ENCODE peak calls at places on chromosome 2, in seven cellular contexts. P is A549, Q is H1, A is transverse colon, O is Peyer's patch, W is K562, I is adrenal gland. R is an unnamed sample. For H3K4me1, the result is how much of the 10 kb centered on the place peaks cover.

GRCh38 chr2:54772110-54772509 is 48.6 kb downstream of the EML6 start:
- DNase-seq in P (no peak), Q (no peak), A (no peak), O (no peak), W (no peak), I (no peak), R (no peak)

GRCh38 chr2:18194161-18194560 is 315.7 kb downstream of the KCNS3 start:
- DNase-seq in P (no peak), Q (no peak), A (no peak), O (no peak), W (no peak), I (peak), R (no peak)

GRCh38 chr2:9296559-9296958 is 89.9 kb downstream of the ASAP2 start:
- DNase-seq in P (no peak), Q (no peak), A (no peak), O (no peak), W (no peak), I (no peak), R (no peak)

GRCh38 chr2:205495819-205496218 is 186.5 kb upstream of the NRP2 start:
- DNase-seq in P (no peak), Q (no peak), A (no peak), O (no peak), W (no peak), I (no peak), R (no peak)

GRCh38 chr2:74391580-74392448 is 11.7 kb upstream of the DCTN1 start:
- DNase-seq in P (peak), Q (peak), A (peak), O (peak), W (peak), I (peak), R (peak)

GRCh38 chr2:28979041-28979440 is 2.1 kb upstream of the TOGARAM2 start:
- DNase-seq in P (no peak), Q (no peak), A (no peak), O (no peak), W (no peak), I (no peak), R (no peak)

GRCh38 chr2:10891391-10891790 is 20.3 kb upstream of the KCNF1 start:
- DNase-seq in P (no peak), Q (no peak), A (no peak), O (no peak), W (no peak), I (no peak), R (no peak)

GRCh38 chr2:25340340-25340886 is 1.3 kb downstream of the DNMT3A start:
- DNase-seq in P (no peak), Q (no peak), A (peak), O (no peak), W (peak), I (peak), R (peak)

GRCh38 chr2:225120175-225120574 is 77.9 kb upstream of the DOCK10 start:
- DNase-seq in P (peak), Q (no peak), A (no peak), O (no peak), W (no peak), I (no peak), R (no peak)

GRCh38 chr2:228767196-228767595 is 503.9 kb downstream of the PID1 start:
- DNase-seq in P (no peak), Q (no peak), A (no peak), O (no peak), W (no peak), I (no peak), R (no peak)

GRCh38 chr2:10144771-10145518 is 22.4 kb downstream of the RRM2 start:
- DNase-seq in P (no peak), Q (no peak), A (no peak), O (no peak), W (no peak), I (no peak), R (peak)

GRCh38 chr2:58650781-58651180 is 409.7 kb upstream of the FANCL start:
- DNase-seq in P (no peak), Q (no peak), A (no peak), O (no peak), W (no peak), I (no peak), R (no peak)

GRCh38 chr2:191178806-191179514 is 28.2 kb upstream of the STAT4 start:
- DNase-seq in P (no peak), Q (no peak), A (no peak), O (no peak), W (no peak), I (no peak), R (no peak)

GRCh38 chr2:158733430-158733755 is 61.7 kb upstream of the DAPL1 start:
- DNase-seq in P (no peak), Q (no peak), A (no peak), O (no peak), W (no peak), I (no peak), R (no peak)

GRCh38 chr2:169141713-169142352 is 72.5 kb downstream of the DHRS9 start:
- DNase-seq in P (peak), Q (peak), A (peak), O (no peak), W (peak), I (peak), R (no peak)

GRCh38 chr2:15058015-15058414 is 425.5 kb downstream of the LRATD1 start:
- DNase-seq in P (no peak), Q (no peak), A (no peak), O (no peak), W (peak), I (no peak), R (no peak)

GRCh38 chr2:74835831-74836674 is 2.1 kb downstream of the HK2 start:
- DNase-seq in P (peak), Q (no peak), A (no peak), O (no peak), W (peak), I (no peak), R (no peak)

GRCh38 chr2:45337396-45337795 is 273.7 kb downstream of the SRBD1 start:
- DNase-seq in P (no peak), Q (no peak), A (no peak), O (no peak), W (no peak), I (no peak), R (no peak)

GRCh38 chr2:177602611-177603164 is 210.1 kb downstream of the AGPS start:
- DNase-seq in P (peak), Q (no peak), A (no peak), O (no peak), W (no peak), I (no peak), R (no peak)

GRCh38 chr2:145022671-145023330 is 502.9 kb upstream of the ZEB2 start:
- DNase-seq in P (peak), Q (no peak), A (no peak), O (no peak), W (no peak), I (no peak), R (no peak)

GRCh38 chr2:54471221-54471711 is 15.1 kb downstream of the SPTBN1 start:
- DNase-seq in P (peak), Q (no peak), A (no peak), O (no peak), W (no peak), I (peak), R (no peak)

GRCh38 chr2:196268538-196269338 is 97.4 kb upstream of the STK17B start:
- DNase-seq in P (no peak), Q (no peak), A (peak), O (no peak), W (no peak), I (no peak), R (no peak)

GRCh38 chr2:228841877-228842276 is 429.2 kb downstream of the PID1 start:
- DNase-seq in P (no peak), Q (no peak), A (no peak), O (no peak), W (no peak), I (no peak), R (no peak)

GRCh38 chr2:162710282-162710891 is 128.2 kb downstream of the KCNH7 start:
- DNase-seq in P (no peak), Q (no peak), A (peak), O (no peak), W (no peak), I (no peak), R (no peak)

GRCh38 chr2:16060936-16061338 is 120.6 kb downstream of the MYCN start:
- DNase-seq in P (no peak), Q (no peak), A (no peak), O (no peak), W (no peak), I (no peak), R (no peak)

GRCh38 chr2:8475349-8476045 is 206.4 kb upstream of the ID2 start:
- DNase-seq in P (no peak), Q (no peak), A (no peak), O (no peak), W (no peak), I (no peak), R (no peak)

GRCh38 chr2:191051177-191051576 is 37.2 kb upstream of the STAT1 start:
- DNase-seq in P (no peak), Q (no peak), A (no peak), O (no peak), W (no peak), I (no peak), R (no peak)

GRCh38 chr2:227509824-227510619 is 38.1 kb downstream of the AGFG1 start:
- DNase-seq in P (no peak), Q (no peak), A (no peak), O (no peak), W (peak), I (no peak), R (no peak)

GRCh38 chr2:107801498-107801897 is 25.2 kb upstream of the RGPD4 start:
- DNase-seq in P (no peak), Q (no peak), A (no peak), O (no peak), W (no peak), I (no peak), R (no peak)

GRCh38 chr2:120175000-120175581 is 48.1 kb downstream of the TMEM185B start:
- DNase-seq in P (peak), Q (no peak), A (no peak), O (no peak), W (peak), I (peak), R (peak)

GRCh38 chr2:25286025-25286400 is 55.7 kb downstream of the DNMT3A start:
- DNase-seq in P (no peak), Q (no peak), A (peak), O (no peak), W (no peak), I (no peak), R (no peak)

GRCh38 chr2:207214446-207214845 is 48.7 kb upstream of the KLF7 start:
- DNase-seq in P (no peak), Q (no peak), A (no peak), O (no peak), W (no peak), I (no peak), R (no peak)

GRCh38 chr2:29165362-29166236 is 50.4 kb downstream of the CLIP4 start:
- DNase-seq in P (no peak), Q (no peak), A (no peak), O (no peak), W (peak), I (no peak), R (no peak)

GRCh38 chr2:4340536-4340935 is 637.2 kb downstream of the DCDC2C start:
- DNase-seq in P (no peak), Q (no peak), A (no peak), O (no peak), W (no peak), I (no peak), R (no peak)

GRCh38 chr2:113896791-113897190 is 6.9 kb downstream of the ACTR3 start:
- DNase-seq in P (no peak), Q (no peak), A (no peak), O (no peak), W (no peak), I (no peak), R (no peak)

GRCh38 chr2:37488911-37489310 is 144.5 kb downstream of the QPCT start:
- DNase-seq in P (no peak), Q (no peak), A (no peak), O (no peak), W (no peak), I (no peak), R (no peak)

GRCh38 chr2:45964945-45965344 is 313.5 kb downstream of the PRKCE start:
- DNase-seq in P (no peak), Q (no peak), A (no peak), O (no peak), W (no peak), I (no peak), R (no peak)

GRCh38 chr2:207465894-207466293 is 63.9 kb upstream of the CREB1 start:
- DNase-seq in P (no peak), Q (no peak), A (no peak), O (no peak), W (no peak), I (no peak), R (no peak)

GRCh38 chr2:44676379-44676778 is 265.1 kb upstream of the SIX3 start:
- DNase-seq in P (no peak), Q (no peak), A (no peak), O (no peak), W (no peak), I (no peak), R (no peak)

GRCh38 chr2:27412419-27413152 is 3.2 kb upstream of the PPM1G start:
- DNase-seq in P (no peak), Q (no peak), A (no peak), O (no peak), W (no peak), I (no peak), R (no peak)

GRCh38 chr2:27408601-27409320 is 630 bp downstream of the PPM1G start:
- DNase-seq in P (peak), Q (no peak), A (peak), O (no peak), W (peak), I (peak), R (no peak)

GRCh38 chr2:27409321-27410073 is at the start of gene PPM1G:
- DNase-seq in P (peak), Q (peak), A (peak), O (peak), W (peak), I (peak), R (peak)

DNA sequence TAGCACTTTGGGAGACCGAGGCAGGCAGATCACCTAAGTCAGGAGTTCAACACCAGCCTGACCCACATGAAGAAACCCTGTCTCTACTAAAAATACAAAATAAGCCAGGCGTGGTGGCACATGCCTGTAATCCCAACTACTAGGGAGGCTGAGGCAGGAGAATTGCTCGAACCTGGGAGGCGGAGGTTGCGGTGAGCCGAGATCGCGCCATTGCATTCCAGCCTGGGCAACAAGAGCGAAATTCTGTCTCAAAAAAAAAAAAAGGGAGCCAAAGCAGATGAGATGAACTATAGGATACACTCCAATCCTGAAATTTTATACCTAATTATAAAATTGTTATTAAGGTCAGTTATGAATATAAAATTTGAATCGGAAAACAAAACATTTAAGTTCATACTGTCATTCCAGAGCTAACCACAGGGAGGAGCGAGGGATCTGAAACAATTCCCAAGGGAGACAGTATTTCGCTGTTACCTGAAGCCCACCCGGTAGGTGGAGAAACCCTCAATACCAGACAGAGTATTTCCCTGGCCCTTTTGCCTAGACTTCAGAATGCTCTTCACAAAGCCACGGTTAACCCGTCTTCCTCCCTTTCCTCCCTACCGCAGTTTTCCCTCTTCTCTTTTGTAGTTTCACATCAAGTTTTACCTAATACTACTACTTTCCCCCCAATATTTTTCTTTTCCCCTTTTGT is 1.4 kb downstream of the PPM1G start:
- DNase-seq in P (peak), Q (no peak), A (peak), O (no peak), W (peak), I (no peak), R (no peak)
- H3K4me1 ChIP-seq in P (under half), Q (under half), A (under half), O (under half), W (under half), I (under half), R (under half)

DNA sequence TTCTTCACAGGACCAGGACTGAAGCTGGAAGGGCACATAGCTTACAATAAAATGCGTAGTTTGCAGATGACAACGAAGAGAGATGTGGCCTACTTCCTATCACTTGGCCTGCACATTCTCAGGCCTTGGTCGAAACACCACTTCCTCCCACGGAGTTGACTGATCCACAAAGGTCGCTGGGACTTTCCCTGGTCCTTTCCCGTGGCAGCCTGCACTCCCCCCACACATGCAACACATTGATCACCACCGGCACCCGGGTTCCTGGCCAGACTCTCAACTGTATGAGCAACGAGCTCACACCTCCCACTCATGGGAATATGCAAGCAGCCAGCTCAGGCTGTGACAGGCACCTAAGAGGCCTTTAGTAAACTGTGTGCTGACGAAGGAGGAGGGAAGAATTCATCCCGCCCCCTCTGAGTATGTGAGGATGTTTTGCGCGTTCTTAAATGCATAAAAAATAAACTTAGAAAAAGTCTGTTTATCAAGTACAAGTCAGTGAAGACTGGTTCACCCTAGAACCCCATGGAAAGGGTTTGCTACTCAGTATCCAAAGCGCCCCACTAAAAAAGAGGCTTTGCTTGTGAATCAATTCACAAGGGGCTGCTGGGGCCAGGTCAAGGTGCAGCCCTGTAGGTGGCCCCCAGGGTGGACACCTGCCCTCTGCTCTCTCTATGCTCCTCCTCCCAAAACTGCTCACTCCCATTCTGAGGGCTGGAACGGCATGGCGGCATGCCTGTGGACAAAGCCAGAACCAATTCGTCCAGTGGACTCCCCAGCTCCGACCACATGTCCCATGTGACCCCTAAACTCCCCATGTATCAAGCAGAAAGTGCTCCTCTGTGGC is 154.3 kb downstream of the EIPR1 start:
- DNase-seq in P (no peak), Q (no peak), A (no peak), O (no peak), W (no peak), I (no peak), R (no peak)
- TF ChIP-seq POLR2A in P (no peak), Q (no peak), A (no peak), O (no peak), W (no peak), I (no peak), R (no peak)

GRCh38 chr2:23599006-23599405 is 214.0 kb downstream of the KLHL29 start:
- DNase-seq in P (no peak), Q (no peak), A (no peak), O (no peak), W (no peak), I (peak), R (no peak)
- H3K4me1 ChIP-seq in P (under half), Q (under half), A (under half), O (under half), W (under half), I (under half), R (under half)

GRCh38 chr2:152648336-152648735 is 68.9 kb downstream of the PRPF40A start:
- DNase-seq in P (peak), Q (no peak), A (no peak), O (no peak), W (no peak), I (no peak), R (no peak)

GRCh38 chr2:152649997-152650396 is 67.3 kb downstream of the PRPF40A start:
- DNase-seq in P (no peak), Q (no peak), A (no peak), O (no peak), W (no peak), I (no peak), R (no peak)

GRCh38 chr2:152647417-152648010 is 69.7 kb downstream of the PRPF40A start:
- DNase-seq in P (no peak), Q (no peak), A (peak), O (peak), W (no peak), I (peak), R (peak)

GRCh38 chr2:152651834-152652233 is 65.4 kb downstream of the PRPF40A start:
- DNase-seq in P (no peak), Q (no peak), A (no peak), O (no peak), W (no peak), I (no peak), R (no peak)

DNA sequence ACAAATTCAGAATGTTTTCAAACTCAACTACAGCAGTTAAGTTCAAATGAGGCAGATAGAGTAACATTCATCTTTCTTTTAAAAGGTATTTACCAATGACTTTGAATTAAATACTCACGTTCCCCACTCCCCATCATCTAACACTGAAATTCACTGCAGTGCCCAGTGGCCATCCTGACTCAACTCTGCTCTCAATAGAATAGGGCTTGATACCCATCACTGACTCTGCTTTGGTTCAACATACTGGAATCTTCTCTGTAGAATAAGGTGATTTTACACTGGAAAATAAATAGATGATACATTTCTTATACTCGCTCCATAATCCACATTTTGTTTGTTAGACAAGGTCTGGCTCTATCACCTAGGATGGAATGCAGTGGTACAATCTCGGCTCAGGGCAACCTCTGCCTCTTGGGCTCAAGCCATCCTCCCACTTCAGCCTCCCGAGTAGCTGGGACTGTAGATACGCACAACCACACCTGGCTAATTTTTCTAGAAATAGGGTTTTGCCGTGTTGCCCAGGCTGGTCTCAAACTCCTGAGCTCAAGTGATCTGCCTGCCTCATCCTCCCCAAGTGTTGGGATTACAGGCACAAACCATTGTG is 66.4 kb downstream of the PRPF40A start:
- DNase-seq in P (no peak), Q (no peak), A (no peak), O (no peak), W (no peak), I (no peak), R (no peak)
- TF ChIP-seq POLR2A in P (no peak), Q (peak), A (no peak), O (no peak), W (peak), I (no peak), R (no peak)

GRCh38 chr2:188414412-188414811 is 122.7 kb downstream of the GULP1 start:
- DNase-seq in P (peak), Q (no peak), A (no peak), O (no peak), W (no peak), I (no peak), R (no peak)

GRCh38 chr2:188415754-188416083 is 124.0 kb downstream of the GULP1 start:
- DNase-seq in P (peak), Q (no peak), A (no peak), O (no peak), W (no peak), I (no peak), R (no peak)

GRCh38 chr2:188412190-188412589 is 120.5 kb downstream of the GULP1 start:
- DNase-seq in P (no peak), Q (no peak), A (no peak), O (no peak), W (no peak), I (no peak), R (no peak)

GRCh38 chr2:188414869-188415753 is 123.4 kb downstream of the GULP1 start:
- DNase-seq in P (no peak), Q (no peak), A (no peak), O (no peak), W (no peak), I (no peak), R (no peak)

GRCh38 chr2:188416367-188416766 is 124.7 kb downstream of the GULP1 start:
- DNase-seq in P (no peak), Q (no peak), A (no peak), O (no peak), W (no peak), I (no peak), R (no peak)
- H3K4me1 ChIP-seq in P (under half), Q (under half), A (under half), O (under half), W (under half), I (under half), R (under half)